ENCODE peak calls at places on chromosomes 7 and 10, in five cellular contexts. One of them, this sample, is unnamed.

GRCh38 chr10:116809528-116810500 is 39.5 kb upstream of the ENO4 start:
- DNase-seq in sigmoid colon: peak
- DNase-seq in suprapubic skin: no peak
- DNase-seq in stomach: peak
- DNase-seq in transverse colon: peak
- DNase-seq in this sample: no peak

GRCh38 chr10:104273291-104273690 is 4.3 kb downstream of the GSTO2 start:
- DNase-seq in stomach: no peak
- DNase-seq in sigmoid colon: no peak
- DNase-seq in suprapubic skin: no peak
- DNase-seq in transverse colon: no peak
- DNase-seq in this sample: no peak

GRCh38 chr10:105358911-105359310 is 717.8 kb downstream of the SORCS3 start:
- DNase-seq in transverse colon: no peak
- DNase-seq in stomach: no peak
- DNase-seq in suprapubic skin: no peak
- DNase-seq in sigmoid colon: no peak
- DNase-seq in this sample: no peak

GRCh38 chr7:127769696-127770400 is 117.9 kb downstream of the SND1 start:
- DNase-seq in suprapubic skin: no peak
- DNase-seq in transverse colon: no peak
- DNase-seq in sigmoid colon: no peak
- DNase-seq in stomach: no peak
- DNase-seq in this sample: no peak

GRCh38 chr10:119176166-119176565 is 2.4 kb downstream of the PRDX3 start:
- DNase-seq in stomach: no peak
- DNase-seq in suprapubic skin: no peak
- DNase-seq in transverse colon: no peak
- DNase-seq in sigmoid colon: no peak
- DNase-seq in this sample: no peak

GRCh38 chr7:43779032-43779812 is 20.7 kb downstream of the BLVRA start:
- DNase-seq in transverse colon: no peak
- DNase-seq in suprapubic skin: no peak
- DNase-seq in stomach: no peak
- DNase-seq in sigmoid colon: no peak
- DNase-seq in this sample: peak

GRCh38 chr10:11018426-11018818 is 750 bp downstream of the CELF2 start:
- DNase-seq in suprapubic skin: no peak
- DNase-seq in transverse colon: peak
- DNase-seq in sigmoid colon: peak
- DNase-seq in stomach: no peak
- DNase-seq in this sample: no peak

GRCh38 chr7:25515876-25516275 is 287.6 kb upstream of the NPVF start:
- DNase-seq in sigmoid colon: no peak
- DNase-seq in transverse colon: no peak
- DNase-seq in suprapubic skin: no peak
- DNase-seq in stomach: no peak
- DNase-seq in this sample: no peak

GRCh38 chr7:151641587-151641986 is 121.9 kb upstream of the RHEB start:
- DNase-seq in transverse colon: no peak
- DNase-seq in suprapubic skin: no peak
- DNase-seq in stomach: no peak
- DNase-seq in sigmoid colon: no peak
- DNase-seq in this sample: no peak

GRCh38 chr7:95509199-95509598 is 23.5 kb downstream of the ASB4 start:
- DNase-seq in stomach: no peak
- DNase-seq in suprapubic skin: no peak
- DNase-seq in sigmoid colon: no peak
- DNase-seq in transverse colon: no peak
- DNase-seq in this sample: no peak

GRCh38 chr10:112022196-112022595 is 161.4 kb downstream of the GPAM start:
- DNase-seq in sigmoid colon: no peak
- DNase-seq in transverse colon: no peak
- DNase-seq in stomach: no peak
- DNase-seq in suprapubic skin: no peak
- DNase-seq in this sample: peak

GRCh38 chr7:127838816-127839415 is 186.9 kb downstream of the SND1 start:
- DNase-seq in suprapubic skin: no peak
- DNase-seq in transverse colon: no peak
- DNase-seq in sigmoid colon: peak
- DNase-seq in stomach: no peak
- DNase-seq in this sample: no peak

GRCh38 chr10:46006219-46006618 is 24.2 kb downstream of the NCOA4 start:
- DNase-seq in stomach: no peak
- DNase-seq in sigmoid colon: no peak
- DNase-seq in suprapubic skin: no peak
- DNase-seq in transverse colon: no peak
- DNase-seq in this sample: no peak

GRCh38 chr10:78568664-78569063 is 500.1 kb upstream of the ZMIZ1 start:
- DNase-seq in suprapubic skin: no peak
- DNase-seq in sigmoid colon: no peak
- DNase-seq in transverse colon: no peak
- DNase-seq in stomach: no peak
- DNase-seq in this sample: no peak

GRCh38 chr7:77269360-77270075 is 69.9 kb upstream of the FGL2 start:
- DNase-seq in suprapubic skin: no peak
- DNase-seq in transverse colon: peak
- DNase-seq in stomach: no peak
- DNase-seq in sigmoid colon: no peak
- DNase-seq in this sample: peak

GRCh38 chr10:50027195-50027594 is 39.0 kb downstream of the AGAP6 start:
- DNase-seq in sigmoid colon: no peak
- DNase-seq in stomach: no peak
- DNase-seq in suprapubic skin: no peak
- DNase-seq in transverse colon: no peak
- DNase-seq in this sample: no peak

DNA sequence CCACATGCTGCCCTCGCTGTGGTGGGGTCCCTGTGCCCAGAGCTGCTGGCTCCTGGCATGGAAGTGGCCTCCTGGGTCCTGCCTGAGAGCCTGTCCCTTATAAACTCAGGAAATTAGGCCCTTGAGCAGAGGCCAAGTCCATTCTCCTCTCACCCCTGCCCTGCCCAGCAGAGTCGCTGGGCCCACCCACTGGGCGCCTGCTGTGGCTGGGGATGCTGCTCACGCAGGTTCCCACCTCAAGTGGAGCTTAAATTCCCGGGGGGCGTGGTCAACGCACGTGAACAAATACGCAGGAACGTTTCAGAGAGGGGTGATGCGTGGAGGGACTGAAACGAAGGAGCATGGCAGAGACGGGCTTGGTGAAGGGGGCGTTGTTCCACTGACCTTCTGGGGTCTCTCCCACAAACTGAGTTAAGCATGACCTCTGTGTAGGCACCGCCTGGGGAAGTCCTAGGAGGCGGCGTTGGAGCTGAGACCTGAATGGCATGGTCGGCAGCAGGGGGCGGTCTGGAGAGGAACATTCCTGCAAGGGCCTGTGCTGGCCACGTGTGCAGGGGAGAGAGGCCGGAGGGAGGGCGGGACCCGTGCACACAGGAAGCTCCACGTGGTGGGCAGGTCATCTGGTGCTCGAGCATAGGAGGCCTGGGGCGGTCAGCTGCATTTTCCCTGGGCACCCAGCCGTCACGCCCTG is 27.9 kb downstream of the FAM20C start:
- DNase-seq in suprapubic skin: no peak
- DNase-seq in stomach: no peak
- DNase-seq in transverse colon: no peak
- DNase-seq in sigmoid colon: no peak
- DNase-seq in this sample: no peak
- TF ChIP-seq POLR2AphosphoS5 in suprapubic skin: no peak
- TF ChIP-seq POLR2AphosphoS5 in stomach: no peak
- TF ChIP-seq POLR2AphosphoS5 in transverse colon: no peak
- TF ChIP-seq POLR2AphosphoS5 in sigmoid colon: no peak
- TF ChIP-seq POLR2AphosphoS5 in this sample: no peak

DNA sequence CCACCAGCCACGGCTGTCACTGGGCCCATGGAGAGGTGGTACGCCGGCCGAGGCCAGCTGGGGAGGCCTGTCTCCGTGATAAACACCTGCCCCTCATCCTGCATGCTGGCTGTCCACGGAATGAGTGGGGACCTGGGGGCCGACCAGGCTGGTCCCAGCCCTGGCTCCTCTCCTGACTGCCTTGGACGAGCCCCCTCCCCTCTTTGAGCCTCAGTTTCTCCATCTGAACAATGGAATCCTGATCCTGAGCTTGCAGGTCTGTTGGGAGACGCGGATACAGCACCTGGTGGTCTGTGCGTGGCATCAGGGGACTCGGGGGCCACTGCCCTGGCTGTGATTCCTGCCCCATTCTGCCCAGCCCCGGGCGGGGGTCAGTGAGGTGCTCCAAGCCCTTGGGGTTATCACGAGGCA is 109.9 kb downstream of the MICALL2 start:
- DNase-seq in sigmoid colon: peak
- DNase-seq in stomach: no peak
- DNase-seq in suprapubic skin: no peak
- DNase-seq in transverse colon: no peak
- DNase-seq in this sample: no peak
- TF ChIP-seq EP300 in sigmoid colon: no peak
- TF ChIP-seq EP300 in stomach: no peak
- TF ChIP-seq EP300 in suprapubic skin: no peak
- TF ChIP-seq EP300 in transverse colon: no peak
- TF ChIP-seq EP300 in this sample: no peak

GRCh38 chr7:69091476-69091875 is 506.8 kb upstream of the AUTS2 start:
- DNase-seq in transverse colon: no peak
- DNase-seq in sigmoid colon: no peak
- DNase-seq in stomach: no peak
- DNase-seq in suprapubic skin: no peak
- DNase-seq in this sample: no peak
- TF ChIP-seq POLR2A in transverse colon: no peak
- TF ChIP-seq POLR2A in sigmoid colon: no peak
- TF ChIP-seq POLR2A in stomach: no peak
- TF ChIP-seq POLR2A in suprapubic skin: no peak
- TF ChIP-seq POLR2A in this sample: no peak

GRCh38 chr10:131147301-131147975 is 164.1 kb downstream of the TCERG1L start:
- DNase-seq in suprapubic skin: no peak
- DNase-seq in sigmoid colon: no peak
- DNase-seq in transverse colon: no peak
- DNase-seq in stomach: no peak
- DNase-seq in this sample: no peak

GRCh38 chr10:131143425-131144165 is 167.9 kb downstream of the TCERG1L start:
- DNase-seq in transverse colon: no peak
- DNase-seq in stomach: no peak
- DNase-seq in suprapubic skin: no peak
- DNase-seq in sigmoid colon: no peak
- DNase-seq in this sample: no peak

GRCh38 chr10:131142446-131143380 is 168.8 kb downstream of the TCERG1L start:
- DNase-seq in transverse colon: no peak
- DNase-seq in sigmoid colon: no peak
- DNase-seq in suprapubic skin: no peak
- DNase-seq in stomach: no peak
- DNase-seq in this sample: no peak

GRCh38 chr10:131146790-131147189 is 164.7 kb downstream of the TCERG1L start:
- DNase-seq in stomach: no peak
- DNase-seq in suprapubic skin: no peak
- DNase-seq in transverse colon: no peak
- DNase-seq in sigmoid colon: no peak
- DNase-seq in this sample: no peak

GRCh38 chr10:131144711-131145375 is 166.7 kb downstream of the TCERG1L start:
- DNase-seq in sigmoid colon: no peak
- DNase-seq in transverse colon: no peak
- DNase-seq in stomach: no peak
- DNase-seq in suprapubic skin: no peak
- DNase-seq in this sample: no peak
- TF ChIP-seq POLR2AphosphoS5 in sigmoid colon: no peak
- TF ChIP-seq POLR2AphosphoS5 in transverse colon: no peak
- TF ChIP-seq POLR2AphosphoS5 in stomach: no peak
- TF ChIP-seq POLR2AphosphoS5 in suprapubic skin: no peak
- TF ChIP-seq POLR2AphosphoS5 in this sample: no peak

GRCh38 chr7:131076711-131077170 is 250.9 kb upstream of the MKLN1 start:
- DNase-seq in sigmoid colon: no peak
- DNase-seq in transverse colon: no peak
- DNase-seq in suprapubic skin: no peak
- DNase-seq in stomach: no peak
- DNase-seq in this sample: no peak
- TF ChIP-seq EP300 in sigmoid colon: no peak
- TF ChIP-seq EP300 in transverse colon: no peak
- TF ChIP-seq EP300 in suprapubic skin: no peak
- TF ChIP-seq EP300 in stomach: no peak
- TF ChIP-seq EP300 in this sample: no peak

DNA sequence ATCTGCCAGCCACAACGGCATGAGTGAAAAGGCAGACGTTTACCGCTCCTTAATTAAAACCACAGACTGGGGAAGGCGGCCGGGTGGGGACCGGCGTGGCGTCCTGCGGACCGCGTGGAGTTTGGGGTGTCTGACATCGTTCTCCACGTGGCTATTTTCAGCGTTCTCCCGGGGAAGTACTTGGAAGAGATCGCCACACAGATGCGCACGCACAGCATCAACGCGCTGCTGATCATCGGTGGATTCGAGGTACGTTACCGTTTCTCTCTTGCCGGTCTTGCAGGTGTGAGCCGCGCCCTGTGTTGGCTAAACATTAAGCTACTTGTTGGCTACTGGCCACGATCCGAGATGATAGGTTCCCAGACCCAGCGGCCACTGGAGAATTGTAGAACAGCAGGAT is 51.3 kb downstream of the PFKP start:
- DNase-seq in suprapubic skin: no peak
- DNase-seq in sigmoid colon: no peak
- DNase-seq in transverse colon: peak
- DNase-seq in stomach: no peak
- DNase-seq in this sample: no peak
- TF ChIP-seq POLR2A in suprapubic skin: no peak
- TF ChIP-seq POLR2A in sigmoid colon: no peak
- TF ChIP-seq POLR2A in transverse colon: no peak
- TF ChIP-seq POLR2A in stomach: no peak
- TF ChIP-seq POLR2A in this sample: no peak

DNA sequence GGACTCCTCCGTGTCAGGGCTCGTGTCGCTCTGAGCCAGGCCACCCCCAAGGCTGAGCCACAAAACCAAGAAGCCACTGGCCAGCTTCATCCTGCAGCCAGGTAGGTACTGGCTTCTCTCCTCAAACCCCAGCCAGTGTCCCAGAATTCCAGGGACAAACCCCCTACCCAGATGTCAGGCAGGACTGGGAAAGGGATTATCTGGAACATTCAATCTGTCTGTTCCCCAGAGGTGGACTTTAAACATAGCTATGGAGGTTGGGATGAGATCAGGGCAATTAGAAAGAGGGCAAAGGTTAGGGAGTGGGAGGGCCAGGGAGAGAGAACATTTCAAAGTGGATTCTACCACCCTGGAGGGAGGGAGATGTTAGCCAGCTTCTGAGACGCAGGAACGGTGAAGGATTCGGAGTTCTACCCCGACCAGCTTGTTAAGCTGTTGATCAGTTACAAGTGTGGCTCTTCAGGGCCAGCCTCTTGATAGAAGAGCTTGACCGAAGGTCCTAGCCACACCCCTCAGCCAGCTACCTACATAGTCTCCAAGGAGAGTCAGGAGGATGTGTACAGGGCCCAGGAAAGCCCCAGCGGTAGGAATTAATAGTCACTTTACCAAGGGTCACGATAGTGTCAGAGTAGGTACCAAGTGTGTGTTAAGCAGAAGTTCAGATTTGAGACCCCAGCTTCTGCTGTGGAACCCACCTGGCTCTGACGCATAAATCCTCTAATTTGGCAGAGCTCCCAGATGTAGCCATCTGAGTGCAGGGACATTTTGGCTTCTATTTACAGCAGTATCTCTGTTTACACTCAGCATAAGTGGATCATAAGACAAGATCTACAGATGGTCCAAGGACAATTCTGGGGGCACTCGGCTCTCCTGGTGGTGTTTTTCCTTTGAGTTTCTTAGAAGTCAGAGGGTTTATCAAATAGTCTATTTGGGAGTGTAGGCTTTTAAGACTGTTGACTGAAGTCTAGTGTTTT is at the start of gene PLA2G12B:
- DNase-seq in sigmoid colon: no peak
- DNase-seq in suprapubic skin: no peak
- DNase-seq in transverse colon: peak
- DNase-seq in stomach: no peak
- DNase-seq in this sample: no peak
- TF ChIP-seq POLR2AphosphoS5 in sigmoid colon: no peak
- TF ChIP-seq POLR2AphosphoS5 in suprapubic skin: no peak
- TF ChIP-seq POLR2AphosphoS5 in transverse colon: peak
- TF ChIP-seq POLR2AphosphoS5 in stomach: no peak
- TF ChIP-seq POLR2AphosphoS5 in this sample: no peak

GRCh38 chr10:18735711-18736110 is 76.5 kb downstream of the ARL5B start:
- DNase-seq in stomach: no peak
- DNase-seq in suprapubic skin: no peak
- DNase-seq in sigmoid colon: no peak
- DNase-seq in transverse colon: no peak
- DNase-seq in this sample: no peak
- TF ChIP-seq EP300 in stomach: no peak
- TF ChIP-seq EP300 in suprapubic skin: no peak
- TF ChIP-seq EP300 in sigmoid colon: no peak
- TF ChIP-seq EP300 in transverse colon: no peak
- TF ChIP-seq EP300 in this sample: no peak